ENCODE peak calls at places on chromosomes 2 and 18, in four cellular contexts. K is sciatic nerve; U is body of pancreas; I is activated effector memory CD4-positive, alpha-beta T cell treated with anti-CD3 and anti-CD28 coated beads, Interleukin-2, amount 50 U/mL, for 16 hours. X is an unnamed sample.

GRCh38 chr2:165469417-165469816 is at the start of gene CSRNP3:
- DNase-seq in I (no peak), K (peak; percentile 68), U (peak; percentile 87), X (peak; percentile 79)

GRCh38 chr2:102209474-102209873 is 22.7 kb downstream of the IL1RL2 start:
- DNase-seq in U (no peak), K (no peak), I (no peak), X (no peak)

GRCh38 chr2:167411367-167411766 is 523.1 kb downstream of the XIRP2 start:
- DNase-seq in K (no peak), U (no peak), I (no peak), X (no peak)

GRCh38 chr2:12504443-12504842 is 212.3 kb upstream of the TRIB2 start:
- DNase-seq in U (no peak), K (no peak), I (peak; percentile 73), X (no peak)

GRCh38 chr2:235098736-235099494 is 147.1 kb downstream of the SH3BP4 start:
- DNase-seq in I (no peak), U (no peak), K (no peak), X (no peak)

GRCh38 chr2:52959801-52960200 is 807.8 kb upstream of the CHAC2 start:
- DNase-seq in K (no peak), U (no peak), I (no peak), X (no peak)

GRCh38 chr18:78720456-78721250 is 259.0 kb upstream of the SALL3 start:
- DNase-seq in U (no peak), K (peak; percentile 44), I (peak; percentile 36), X (no peak)

GRCh38 chr2:120250640-120251039 is 2.0 kb upstream of the RALB start:
- DNase-seq in I (no peak), U (no peak), K (no peak), X (no peak)

GRCh38 chr2:144201126-144201525 is 318.8 kb downstream of the ZEB2 start:
- DNase-seq in I (no peak), K (no peak), U (no peak), X (no peak)

GRCh38 chr2:23496456-23496855 is 111.5 kb downstream of the KLHL29 start:
- DNase-seq in I (no peak), U (no peak), K (no peak), X (no peak)

GRCh38 chr2:103887625-103888024 is 966.3 kb upstream of the POU3F3 start:
- DNase-seq in U (no peak), I (no peak), K (no peak), X (no peak)

GRCh38 chr2:43224571-43225092 is 1.8 kb downstream of the ZFP36L2 start:
- DNase-seq in I (peak; percentile 79), K (no peak), U (peak; percentile 39), X (peak; percentile 61)

GRCh38 chr2:138023298-138023697 is 59.0 kb downstream of the HNMT start:
- DNase-seq in U (no peak), I (no peak), K (no peak), X (no peak)

GRCh38 chr2:208183937-208184336 is 5.9 kb downstream of the C2orf80 start:
- DNase-seq in K (no peak), I (no peak), U (no peak), X (no peak)

GRCh38 chr2:202360646-202361045 is 15.5 kb upstream of the BMPR2 start:
- DNase-seq in I (no peak), U (no peak), K (no peak), X (no peak)

GRCh38 chr2:29614295-29614830 is 307.0 kb downstream of the ALK start:
- DNase-seq in K (no peak), I (no peak), U (no peak), X (no peak)

GRCh38 chr2:99757715-99758114 is 267.9 kb upstream of the REV1 start:
- DNase-seq in K (no peak), I (no peak), U (no peak), X (no peak)

GRCh38 chr2:228039752-228040534 is 141.5 kb downstream of the SPHKAP start:
- DNase-seq in U (peak; percentile 3), K (no peak), I (no peak), X (no peak)

GRCh38 chr2:217946071-217946470 is 56.7 kb downstream of the TNS1 start:
- DNase-seq in U (no peak), I (no peak), K (no peak), X (peak; percentile 17)

GRCh38 chr2:62526531-62527381 is 20.8 kb upstream of the TMEM17 start:
- DNase-seq in K (no peak), I (no peak), U (no peak), X (no peak)

GRCh38 chr18:59823611-59824195 is 76.1 kb upstream of the PMAIP1 start:
- DNase-seq in K (peak; percentile 83), I (peak; percentile 66), U (peak; percentile 76), X (peak; percentile 40)

GRCh38 chr2:187404431-187405110 is 43.5 kb downstream of the CALCRL start:
- DNase-seq in K (no peak), U (no peak), I (no peak), X (no peak)

GRCh38 chr2:118654945-118655344 is 192.5 kb downstream of the EN1 start:
- DNase-seq in U (no peak), I (no peak), K (no peak), X (no peak)

GRCh38 chr18:2978626-2979025 is 34.3 kb downstream of the LPIN2 start:
- DNase-seq in K (no peak), U (no peak), I (peak; percentile 79), X (no peak)

GRCh38 chr2:235940330-235940729 is 227.9 kb downstream of the GBX2 start:
- DNase-seq in K (peak; percentile 47), I (peak; percentile 49), U (peak; percentile 38), X (peak; percentile 18)

GRCh38 chr2:36441065-36441625 is 85.6 kb downstream of the CRIM1 start:
- DNase-seq in I (no peak), U (no peak), K (no peak), X (no peak)

GRCh38 chr2:63047193-63047533 is 3.5 kb upstream of the OTX1 start:
- DNase-seq in K (no peak), U (no peak), I (no peak), X (no peak)

GRCh38 chr2:222451270-222451674 is 26.9 kb downstream of the SGPP2 start:
- DNase-seq in K (no peak), I (no peak), U (no peak), X (no peak)

GRCh38 chr2:123451517-123451916 is 573.6 kb upstream of the CNTNAP5 start:
- DNase-seq in U (no peak), I (no peak), K (no peak), X (no peak)

GRCh38 chr2:149188291-149188690 is 142.1 kb upstream of the LYPD6 start:
- DNase-seq in I (no peak), K (no peak), U (no peak), X (no peak)

GRCh38 chr2:203327582-203327917 is 644 bp upstream of the ABI2 start:
- DNase-seq in K (no peak), I (no peak), U (no peak), X (no peak)

GRCh38 chr2:17821535-17822451 is 5.5 kb downstream of the MSGN1 start:
- DNase-seq in I (no peak), U (no peak), K (no peak), X (no peak)

GRCh38 chr2:5894355-5894754 is 202.2 kb downstream of the SOX11 start:
- DNase-seq in U (no peak), I (no peak), K (no peak), X (no peak)

GRCh38 chr2:205435970-205436369 is 246.3 kb upstream of the NRP2 start:
- DNase-seq in U (no peak), I (no peak), K (no peak), X (no peak)

GRCh38 chr2:74577448-74577847 is 22.9 kb downstream of the DOK1 start:
- DNase-seq in I (no peak), U (peak; percentile 50), K (no peak), X (no peak)

GRCh38 chr2:57460875-57461274 is 585.7 kb upstream of the VRK2 start:
- DNase-seq in K (no peak), U (no peak), I (no peak), X (no peak)

GRCh38 chr2:191166111-191166755 is 15.4 kb upstream of the STAT4 start:
- DNase-seq in U (no peak), K (no peak), I (no peak), X (no peak)

GRCh38 chr2:26068602-26069298 is 34.9 kb downstream of the RAB10 start:
- DNase-seq in I (peak; percentile 75), U (peak; percentile 18), K (no peak), X (peak; percentile 39)

GRCh38 chr18:57372444-57372843 is 20.1 kb downstream of the ST8SIA3 start:
- DNase-seq in U (no peak), I (no peak), K (no peak), X (no peak)

X was measured in left colon.